ENCODE peak calls at places on chromosomes 16 and 17, in eight cellular contexts. One of them, this sample, is unnamed.

GRCh38 chr17:56727876-56728617 is 105.7 kb downstream of the C17orf67 start:
- DNase-seq in GM10248: no peak
- DNase-seq in tibial nerve: no peak
- DNase-seq in COR-L47: no peak
- DNase-seq in activated T-cell treated with anti-CD3 and anti-CD28 coated beads for 1 hour: no peak
- DNase-seq in neuronal stem cell: no peak
- DNase-seq in lung: no peak
- DNase-seq in mammary epithelial cell: peak
- DNase-seq in this sample: peak

GRCh38 chr17:8192070-8192815 is 2.3 kb upstream of the BORCS6 start:
- DNase-seq in neuronal stem cell: peak
- DNase-seq in tibial nerve: peak
- DNase-seq in GM10248: peak
- DNase-seq in COR-L47: peak
- DNase-seq in lung: peak
- DNase-seq in mammary epithelial cell: peak
- DNase-seq in activated T-cell treated with anti-CD3 and anti-CD28 coated beads for 1 hour: no peak
- DNase-seq in this sample: peak

GRCh38 chr17:74527756-74528155 is 3.5 kb downstream of the CD300LB start:
- DNase-seq in neuronal stem cell: no peak
- DNase-seq in GM10248: no peak
- DNase-seq in activated T-cell treated with anti-CD3 and anti-CD28 coated beads for 1 hour: no peak
- DNase-seq in mammary epithelial cell: no peak
- DNase-seq in lung: no peak
- DNase-seq in tibial nerve: no peak
- DNase-seq in COR-L47: no peak
- DNase-seq in this sample: no peak

GRCh38 chr16:12522334-12522733 is 281.4 kb downstream of the CPPED1 start:
- DNase-seq in COR-L47: no peak
- DNase-seq in neuronal stem cell: no peak
- DNase-seq in GM10248: no peak
- DNase-seq in mammary epithelial cell: no peak
- DNase-seq in tibial nerve: no peak
- DNase-seq in activated T-cell treated with anti-CD3 and anti-CD28 coated beads for 1 hour: no peak
- DNase-seq in lung: no peak
- DNase-seq in this sample: no peak

GRCh38 chr16:89170346-89171215 is 967 bp upstream of the CDH15 start:
- DNase-seq in neuronal stem cell: no peak
- DNase-seq in COR-L47: peak
- DNase-seq in GM10248: no peak
- DNase-seq in lung: peak
- DNase-seq in mammary epithelial cell: no peak
- DNase-seq in activated T-cell treated with anti-CD3 and anti-CD28 coated beads for 1 hour: no peak
- DNase-seq in tibial nerve: no peak
- DNase-seq in this sample: no peak

GRCh38 chr16:102060-102855 is 24.2 kb downstream of the MPG start:
- DNase-seq in COR-L47: no peak
- DNase-seq in tibial nerve: peak
- DNase-seq in mammary epithelial cell: peak
- DNase-seq in neuronal stem cell: no peak
- DNase-seq in GM10248: no peak
- DNase-seq in activated T-cell treated with anti-CD3 and anti-CD28 coated beads for 1 hour: no peak
- DNase-seq in lung: no peak
- DNase-seq in this sample: no peak

GRCh38 chr16:57609541-57610401 is 18.7 kb upstream of the ADGRG1 start:
- DNase-seq in mammary epithelial cell: no peak
- DNase-seq in lung: no peak
- DNase-seq in tibial nerve: no peak
- DNase-seq in COR-L47: no peak
- DNase-seq in GM10248: peak
- DNase-seq in neuronal stem cell: no peak
- DNase-seq in activated T-cell treated with anti-CD3 and anti-CD28 coated beads for 1 hour: no peak
- DNase-seq in this sample: no peak

GRCh38 chr17:17719966-17720543 is 38.8 kb downstream of the RAI1 start:
- DNase-seq in neuronal stem cell: no peak
- DNase-seq in COR-L47: no peak
- DNase-seq in activated T-cell treated with anti-CD3 and anti-CD28 coated beads for 1 hour: no peak
- DNase-seq in lung: no peak
- DNase-seq in tibial nerve: no peak
- DNase-seq in mammary epithelial cell: peak
- DNase-seq in GM10248: no peak
- DNase-seq in this sample: no peak

GRCh38 chr17:59488805-59489204 is 76.6 kb upstream of the DHX40 start:
- DNase-seq in mammary epithelial cell: no peak
- DNase-seq in GM10248: no peak
- DNase-seq in tibial nerve: no peak
- DNase-seq in COR-L47: no peak
- DNase-seq in lung: no peak
- DNase-seq in neuronal stem cell: no peak
- DNase-seq in activated T-cell treated with anti-CD3 and anti-CD28 coated beads for 1 hour: no peak
- DNase-seq in this sample: no peak

GRCh38 chr17:76535788-76536510 is 1.6 kb downstream of the CYGB start:
- DNase-seq in activated T-cell treated with anti-CD3 and anti-CD28 coated beads for 1 hour: no peak
- DNase-seq in GM10248: no peak
- DNase-seq in lung: no peak
- DNase-seq in mammary epithelial cell: no peak
- DNase-seq in neuronal stem cell: no peak
- DNase-seq in COR-L47: no peak
- DNase-seq in tibial nerve: no peak
- DNase-seq in this sample: no peak

GRCh38 chr16:21710938-21711337 is 47.2 kb downstream of the OTOA start:
- DNase-seq in COR-L47: no peak
- DNase-seq in neuronal stem cell: no peak
- DNase-seq in GM10248: no peak
- DNase-seq in mammary epithelial cell: no peak
- DNase-seq in tibial nerve: no peak
- DNase-seq in activated T-cell treated with anti-CD3 and anti-CD28 coated beads for 1 hour: no peak
- DNase-seq in lung: no peak
- DNase-seq in this sample: no peak

GRCh38 chr17:32807577-32807976 is 69.3 kb downstream of the MYO1D start:
- DNase-seq in neuronal stem cell: no peak
- DNase-seq in COR-L47: no peak
- DNase-seq in mammary epithelial cell: no peak
- DNase-seq in tibial nerve: no peak
- DNase-seq in GM10248: no peak
- DNase-seq in activated T-cell treated with anti-CD3 and anti-CD28 coated beads for 1 hour: no peak
- DNase-seq in lung: no peak
- DNase-seq in this sample: no peak

GRCh38 chr17:7844292-7845154 is 10.3 kb upstream of the TMEM88 start:
- DNase-seq in GM10248: peak
- DNase-seq in activated T-cell treated with anti-CD3 and anti-CD28 coated beads for 1 hour: peak
- DNase-seq in COR-L47: peak
- DNase-seq in lung: peak
- DNase-seq in neuronal stem cell: peak
- DNase-seq in tibial nerve: peak
- DNase-seq in mammary epithelial cell: peak
- DNase-seq in this sample: peak

GRCh38 chr17:44909681-44910144 is 5.6 kb downstream of the GFAP start:
- DNase-seq in neuronal stem cell: no peak
- DNase-seq in tibial nerve: no peak
- DNase-seq in lung: no peak
- DNase-seq in mammary epithelial cell: peak
- DNase-seq in COR-L47: no peak
- DNase-seq in activated T-cell treated with anti-CD3 and anti-CD28 coated beads for 1 hour: no peak
- DNase-seq in GM10248: no peak
- DNase-seq in this sample: peak

GRCh38 chr16:57976331-57976796 is 5.4 kb upstream of the CNGB1 start:
- DNase-seq in GM10248: no peak
- DNase-seq in activated T-cell treated with anti-CD3 and anti-CD28 coated beads for 1 hour: no peak
- DNase-seq in neuronal stem cell: peak
- DNase-seq in lung: no peak
- DNase-seq in COR-L47: no peak
- DNase-seq in mammary epithelial cell: peak
- DNase-seq in tibial nerve: no peak
- DNase-seq in this sample: peak

GRCh38 chr16:24255446-24256352 is at the start of gene CACNG3:
- DNase-seq in mammary epithelial cell: peak
- DNase-seq in COR-L47: no peak
- DNase-seq in activated T-cell treated with anti-CD3 and anti-CD28 coated beads for 1 hour: peak
- DNase-seq in tibial nerve: no peak
- DNase-seq in GM10248: peak
- DNase-seq in neuronal stem cell: peak
- DNase-seq in lung: no peak
- DNase-seq in this sample: no peak

GRCh38 chr17:64783556-64784352 is 121.6 kb upstream of the SMURF2 start:
- DNase-seq in lung: no peak
- DNase-seq in tibial nerve: no peak
- DNase-seq in neuronal stem cell: no peak
- DNase-seq in activated T-cell treated with anti-CD3 and anti-CD28 coated beads for 1 hour: no peak
- DNase-seq in mammary epithelial cell: no peak
- DNase-seq in COR-L47: no peak
- DNase-seq in GM10248: no peak
- DNase-seq in this sample: no peak

GRCh38 chr17:79874329-79874981 is 35.2 kb upstream of the CBX4 start:
- DNase-seq in lung: no peak
- DNase-seq in mammary epithelial cell: peak
- DNase-seq in GM10248: peak
- DNase-seq in neuronal stem cell: no peak
- DNase-seq in activated T-cell treated with anti-CD3 and anti-CD28 coated beads for 1 hour: no peak
- DNase-seq in tibial nerve: no peak
- DNase-seq in COR-L47: peak
- DNase-seq in this sample: no peak

GRCh38 chr16:89357055-89357454 is 133.3 kb downstream of the ANKRD11 start:
- DNase-seq in GM10248: no peak
- DNase-seq in lung: no peak
- DNase-seq in tibial nerve: no peak
- DNase-seq in neuronal stem cell: no peak
- DNase-seq in activated T-cell treated with anti-CD3 and anti-CD28 coated beads for 1 hour: no peak
- DNase-seq in mammary epithelial cell: peak
- DNase-seq in COR-L47: no peak
- DNase-seq in this sample: peak

GRCh38 chr17:2369551-2370210 is 31.2 kb downstream of the MNT start:
- DNase-seq in mammary epithelial cell: no peak
- DNase-seq in activated T-cell treated with anti-CD3 and anti-CD28 coated beads for 1 hour: no peak
- DNase-seq in GM10248: no peak
- DNase-seq in COR-L47: no peak
- DNase-seq in tibial nerve: no peak
- DNase-seq in lung: no peak
- DNase-seq in neuronal stem cell: no peak
- DNase-seq in this sample: no peak

GRCh38 chr16:50338371-50339231 is 30.2 kb downstream of the BRD7 start:
- DNase-seq in tibial nerve: no peak
- DNase-seq in neuronal stem cell: no peak
- DNase-seq in GM10248: no peak
- DNase-seq in COR-L47: no peak
- DNase-seq in lung: no peak
- DNase-seq in mammary epithelial cell: no peak
- DNase-seq in activated T-cell treated with anti-CD3 and anti-CD28 coated beads for 1 hour: no peak
- DNase-seq in this sample: no peak

GRCh38 chr16:69567031-69567680 is 1.4 kb downstream of the NFAT5 start:
- DNase-seq in mammary epithelial cell: peak
- DNase-seq in lung: no peak
- DNase-seq in COR-L47: no peak
- DNase-seq in neuronal stem cell: no peak
- DNase-seq in tibial nerve: no peak
- DNase-seq in activated T-cell treated with anti-CD3 and anti-CD28 coated beads for 1 hour: no peak
- DNase-seq in GM10248: peak
- DNase-seq in this sample: peak

This sample was measured in foreskin keratinocyte.